ENCODE peak calls at places on chromosomes 2 and 18, in four cellular contexts. B is left ventricle myocardium inferior, X is uterus, O is ascending aorta. Y is an unnamed sample.

GRCh38 chr2:159131882-159132281 is 154.6 kb downstream of the WDSUB1 start:
- DNase-seq in B (no peak), X (no peak), O (no peak), Y (peak)

GRCh38 chr18:57916684-57917083 is 113.6 kb upstream of the ATP8B1 start:
- DNase-seq in B (no peak), X (no peak), O (no peak), Y (no peak)

GRCh38 chr2:203327582-203327917 is 644 bp upstream of the ABI2 start:
- DNase-seq in B (no peak), X (no peak), O (no peak), Y (no peak)

GRCh38 chr2:61356261-61356957 is 114.5 kb downstream of the USP34 start:
- DNase-seq in B (no peak), X (no peak), O (no peak), Y (no peak)

GRCh38 chr2:205651719-205652118 is 30.6 kb upstream of the NRP2 start:
- DNase-seq in B (no peak), X (no peak), O (no peak), Y (no peak)

GRCh38 chr2:236042087-236042486 is 126.1 kb downstream of the GBX2 start:
- DNase-seq in B (no peak), X (no peak), O (no peak), Y (no peak)

GRCh38 chr2:127943186-127943585 is 57.4 kb upstream of the AMMECR1L start:
- DNase-seq in B (no peak), X (no peak), O (no peak), Y (no peak)

GRCh38 chr2:153510996-153511395 is 32.4 kb upstream of the RPRM start:
- DNase-seq in B (no peak), X (no peak), O (no peak), Y (no peak)

GRCh38 chr2:240462704-240463273 is 27.3 kb downstream of the GPC1 start:
- DNase-seq in B (no peak), X (peak), O (peak), Y (no peak)

GRCh38 chr2:140353541-140353940 is 1573.4 kb upstream of the NXPH2 start:
- DNase-seq in B (no peak), X (no peak), O (no peak), Y (no peak)

GRCh38 chr18:54209471-54210180 is 14.8 kb downstream of the MBD2 start:
- DNase-seq in B (no peak), X (no peak), O (no peak), Y (no peak)

GRCh38 chr2:31138037-31138962 is at the start of gene GALNT14:
- DNase-seq in B (peak), X (peak), O (peak), Y (peak)
- H3K4me3 ChIP-seq in B (peak), X (peak), O (peak), Y (peak)

DNA sequence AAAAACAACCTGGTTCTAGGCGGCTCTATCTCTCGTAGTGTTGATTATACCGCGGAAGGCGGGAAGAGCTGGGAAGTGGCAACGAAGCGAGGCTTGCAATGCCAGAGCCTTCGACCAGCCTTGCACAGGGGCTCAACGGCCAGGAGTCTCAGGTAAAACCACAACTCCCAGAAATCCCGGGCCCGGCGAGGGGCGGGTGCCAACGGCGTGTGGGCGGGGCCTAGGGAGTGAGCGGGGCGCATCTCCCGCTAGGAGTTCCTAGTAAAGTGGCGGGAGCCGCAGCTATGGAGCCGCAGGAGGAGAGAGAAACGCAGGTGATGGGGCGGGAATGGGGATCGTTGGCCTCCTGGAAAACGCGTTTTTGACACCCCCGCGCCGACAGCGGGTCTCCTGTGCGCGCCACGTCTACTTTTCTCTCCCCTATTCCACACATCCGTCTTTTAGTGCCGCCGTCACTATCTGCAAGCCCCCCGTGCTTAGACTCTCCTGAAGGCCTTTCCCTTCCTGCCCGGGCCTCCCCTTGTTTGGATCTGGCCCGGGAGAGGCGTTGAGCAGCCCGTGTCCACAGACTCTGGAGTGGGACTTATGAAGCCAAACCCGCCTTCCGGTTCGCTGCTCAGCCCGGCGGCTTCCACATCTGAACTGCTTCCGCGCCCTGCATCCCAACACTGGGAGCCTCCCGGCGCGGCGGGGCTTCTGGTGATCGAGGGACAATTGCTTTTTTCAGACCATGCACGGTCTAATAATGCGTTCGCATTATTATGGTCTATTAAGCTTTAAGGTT is at the start of gene HAUS1:
- DNase-seq in B (peak), X (peak), O (peak), Y (peak)
- TF ChIP-seq CTCF in B (no peak), X (no peak), O (no peak), Y (no peak)

DNA sequence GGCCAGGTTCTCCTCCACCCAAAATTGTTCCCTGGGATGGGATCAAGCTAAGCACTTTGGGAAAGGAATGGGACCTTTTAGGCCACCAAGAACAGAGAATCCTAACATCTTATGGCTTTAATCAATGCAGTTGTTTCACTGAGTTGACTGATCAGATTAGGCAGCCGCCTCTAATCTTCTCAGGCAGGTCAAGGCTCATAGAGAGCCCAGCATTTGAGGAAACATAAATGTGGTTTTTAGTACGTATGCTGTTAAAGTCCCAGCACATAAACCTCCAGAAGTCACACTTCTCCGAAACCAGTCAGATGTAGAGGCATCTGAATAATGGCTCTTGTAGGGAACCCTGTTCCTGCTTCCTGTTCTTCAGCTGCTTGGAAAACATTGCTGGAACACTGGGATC is 99.5 kb upstream of the RMDN2 start:
- DNase-seq in B (no peak), X (no peak), O (no peak), Y (no peak)
- H3K27ac ChIP-seq in B (no peak), X (no peak), O (no peak), Y (no peak)

GRCh38 chr18:11849845-11850747 is 1.1 kb upstream of the CHMP1B start:
- DNase-seq in B (peak), X (peak), O (peak), Y (peak)
- H3K4me3 ChIP-seq in B (peak), X (peak), O (peak), Y (peak)

GRCh38 chr2:39123436-39123999 is 2.7 kb upstream of the SOS1 start:
- DNase-seq in B (no peak), X (no peak), O (no peak), Y (no peak)

GRCh38 chr2:39124770-39125075 is 3.9 kb upstream of the SOS1 start:
- DNase-seq in B (no peak), X (no peak), O (no peak), Y (no peak)

GRCh38 chr2:39120771-39121522 is at the start of gene SOS1:
- DNase-seq in B (peak), X (peak), O (peak), Y (peak)

GRCh38 chr2:39121523-39122063 is 742 bp upstream of the SOS1 start:
- DNase-seq in B (no peak), X (no peak), O (no peak), Y (no peak)

DNA sequence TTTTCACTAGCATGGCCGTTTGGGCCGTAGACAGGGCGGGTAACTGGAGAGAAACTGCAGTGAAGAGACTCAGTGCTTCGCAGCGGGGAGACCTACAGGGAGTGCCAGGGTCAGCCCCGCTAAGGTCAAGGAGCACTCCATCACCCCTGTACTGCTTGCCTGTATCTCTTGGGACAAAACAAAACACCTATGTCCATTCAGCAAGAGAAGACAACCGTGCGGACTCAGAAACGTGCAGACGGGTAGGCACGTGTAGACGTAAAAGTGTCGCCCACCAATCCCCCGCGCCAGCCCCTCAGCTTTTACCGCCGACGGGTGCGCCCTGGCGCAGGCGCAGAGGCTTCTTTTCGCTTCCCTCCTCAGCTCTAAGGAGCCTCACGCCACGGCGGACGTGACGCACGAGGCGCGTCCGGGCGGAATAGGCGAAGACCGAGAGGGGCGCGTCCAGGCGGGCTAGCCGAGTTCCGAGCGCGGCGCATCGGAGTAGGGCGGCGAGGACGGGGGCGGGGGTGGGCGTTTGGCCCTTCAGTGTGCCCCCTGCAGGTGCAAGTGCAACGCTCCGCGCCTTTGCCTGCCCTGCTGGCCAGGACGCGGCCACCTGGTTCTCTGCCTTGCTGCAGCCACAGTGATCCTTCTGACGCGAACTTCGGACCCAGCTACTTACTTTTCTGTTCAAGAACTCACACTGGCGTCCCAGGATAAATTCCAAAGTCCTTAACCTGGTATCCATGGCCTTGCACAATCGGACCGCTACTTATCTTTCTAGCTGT is 3.3 kb upstream of the SOS1 start:
- DNase-seq in B (peak), X (peak), O (peak), Y (peak)
- TF ChIP-seq CTCF in B (peak), X (peak), O (peak), Y (peak)

DNA sequence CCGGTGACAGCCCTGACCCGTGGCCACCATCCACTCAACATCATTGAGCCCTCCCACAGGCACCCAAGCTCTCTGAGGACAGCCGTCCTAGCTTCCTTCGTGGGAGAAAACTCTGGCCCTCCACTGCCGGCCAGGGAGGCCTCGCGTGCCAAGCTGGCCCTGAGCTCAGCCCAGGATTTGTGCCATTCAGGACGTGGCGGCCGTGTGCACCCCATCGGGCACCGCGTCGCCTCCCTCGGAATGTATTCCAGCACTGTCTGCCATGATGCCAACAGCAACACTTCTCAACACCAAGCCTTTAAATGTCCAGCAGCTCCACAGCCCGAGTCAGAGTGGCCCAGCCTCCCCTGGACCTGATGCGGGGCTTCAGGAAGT is 35.7 kb downstream of the ZNF516 start:
- DNase-seq in B (no peak), X (no peak), O (no peak), Y (no peak)
- H3K27ac ChIP-seq in B (peak), X (peak), O (peak), Y (peak)

GRCh38 chr18:36424741-36425142 is 127.2 kb downstream of the FHOD3 start:
- DNase-seq in B (no peak), X (no peak), O (no peak), Y (no peak)

GRCh38 chr18:36420826-36421225 is 123.3 kb downstream of the FHOD3 start:
- DNase-seq in B (no peak), X (no peak), O (no peak), Y (no peak)

GRCh38 chr18:36415606-36416005 is 118.1 kb downstream of the FHOD3 start:
- DNase-seq in B (no peak), X (no peak), O (no peak), Y (no peak)

GRCh38 chr18:36419913-36420531 is 122.5 kb downstream of the FHOD3 start:
- DNase-seq in B (no peak), X (no peak), O (no peak), Y (no peak)

DNA sequence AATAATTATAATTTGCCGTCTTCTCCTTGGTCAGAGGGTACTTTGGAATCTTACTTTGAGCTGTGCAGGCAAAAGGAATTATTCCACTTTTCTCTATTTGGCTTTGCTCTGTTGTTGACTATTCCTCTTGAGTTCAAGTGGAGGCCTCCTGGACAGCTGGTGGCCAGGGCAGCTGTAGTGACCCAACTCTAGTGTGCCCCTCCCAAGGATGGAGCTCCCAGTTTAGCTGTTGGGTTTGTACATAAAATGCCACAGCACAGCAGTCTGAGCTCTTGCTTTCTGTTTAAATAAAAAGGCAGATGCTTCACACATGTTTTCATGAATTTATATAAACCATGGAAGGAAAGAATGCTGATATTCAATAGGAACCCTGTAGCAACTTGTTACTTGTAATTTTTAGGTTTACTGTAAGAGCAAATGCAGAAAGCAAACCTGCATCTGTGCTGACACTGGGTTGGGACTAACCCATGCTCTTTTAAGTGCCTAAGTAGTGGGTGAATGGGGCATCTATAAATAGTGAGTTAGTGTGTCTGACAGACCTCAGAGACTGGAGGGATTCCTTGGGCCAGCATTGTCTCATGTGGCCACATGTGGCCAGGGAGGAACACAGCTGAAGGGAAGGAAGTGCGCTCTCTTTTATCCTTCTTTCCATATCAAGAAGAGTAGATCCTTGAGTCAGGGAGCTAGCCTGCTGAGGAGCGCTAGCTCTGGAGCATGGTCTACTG is 121.8 kb downstream of the FHOD3 start:
- DNase-seq in B (no peak), X (no peak), O (no peak), Y (no peak)
- H3K4me3 ChIP-seq in B (no peak), X (no peak), O (no peak), Y (no peak)

Y was measured in right atrium auricular region.